ENCODE peak calls at places on chromosomes 7 and 10, in four cellular contexts. Z is AG04450, E is lung, D is RWPE1. M is an unnamed sample.

GRCh38 chr7:74283858-74284447 is 5.3 kb upstream of the CLIP2 start:
- DNase-seq in Z (no peak), D (no peak), E (no peak), M (no peak)

GRCh38 chr7:88485811-88486210 is 179.1 kb upstream of the STEAP4 start:
- DNase-seq in Z (no peak), E (no peak), D (no peak), M (no peak)

GRCh38 chr10:79376078-79376628 is 28.9 kb downstream of the PPIF start:
- DNase-seq in D (no peak), E (no peak), Z (no peak), M (no peak)

GRCh38 chr7:36777855-36778254 is 53.6 kb upstream of the AOAH start:
- DNase-seq in Z (no peak), D (no peak), E (no peak), M (no peak)

GRCh38 chr7:41880107-41880506 is 177.2 kb upstream of the INHBA start:
- DNase-seq in Z (no peak), D (no peak), E (no peak), M (no peak)

GRCh38 chr7:106022193-106022821 is 59.2 kb downstream of the CDHR3 start:
- DNase-seq in Z (no peak), D (no peak), E (no peak), M (no peak)

GRCh38 chr7:341841-342638 is 52.1 kb downstream of the FOXL3 start:
- DNase-seq in E (no peak), D (no peak), Z (no peak), M (no peak)

GRCh38 chr10:90204956-90205695 is 503.7 kb downstream of the KIF20B start:
- DNase-seq in Z (no peak), E (no peak), D (no peak), M (no peak)

GRCh38 chr7:36942062-36942461 is 217.8 kb upstream of the AOAH start:
- DNase-seq in E (no peak), Z (no peak), D (no peak), M (no peak)

M was measured in T-helper 17 cell.